ENCODE peak calls at places on chromosomes 1 and 21, in seven cellular contexts. A, Z, E, M, Q, C and V are unnamed samples.

GRCh38 chr21:41779659-41780058 is 12.8 kb upstream of the RIPK4 start:
- DNase-seq in Q (no peak), Z (no peak), C (no peak), A (no peak), E (no peak), M (no peak), V (no peak)

GRCh38 chr1:194474701-194475100 is 1288.3 kb upstream of the B3GALT2 start:
- DNase-seq in Q (no peak), Z (no peak), C (no peak), A (no peak), E (no peak), M (no peak), V (no peak)

GRCh38 chr1:56142301-56142700 is 437.1 kb downstream of the PLPP3 start:
- DNase-seq in Z (no peak), A (no peak), M (no peak), E (no peak), Q (no peak), C (no peak), V (no peak)

GRCh38 chr1:153356392-153357075 is 1.1 kb upstream of the S100A9 start:
- DNase-seq in M (no peak), Z (no peak), A (no peak), Q (no peak), E (no peak), C (no peak), V (no peak)

GRCh38 chr1:34872133-34872503 is 12.6 kb upstream of the SMIM12 start:
- DNase-seq in M (no peak), Z (no peak), A (no peak), Q (no peak), C (no peak), E (no peak), V (no peak)

GRCh38 chr1:208497866-208498541 is 253.8 kb upstream of the PLXNA2 start:
- DNase-seq in A (no peak), Z (no peak), C (no peak), Q (no peak), M (no peak), E (no peak), V (no peak)

GRCh38 chr1:84823991-84824390 is 69.0 kb downstream of the LPAR3 start:
- DNase-seq in C (no peak), E (no peak), M (no peak), Z (no peak), A (no peak), Q (no peak), V (no peak)

GRCh38 chr1:235640580-235640979 is 9.0 kb downstream of the GNG4 start:
- DNase-seq in Q (no peak), E (no peak), A (no peak), M (no peak), Z (no peak), C (no peak), V (no peak)

GRCh38 chr21:36722370-36723368 is 23.8 kb downstream of the SIM2 start:
- DNase-seq in C (no peak), Q (no peak), A (no peak), Z (no peak), E (no peak), M (no peak), V (peak; percentile 7)

DNA sequence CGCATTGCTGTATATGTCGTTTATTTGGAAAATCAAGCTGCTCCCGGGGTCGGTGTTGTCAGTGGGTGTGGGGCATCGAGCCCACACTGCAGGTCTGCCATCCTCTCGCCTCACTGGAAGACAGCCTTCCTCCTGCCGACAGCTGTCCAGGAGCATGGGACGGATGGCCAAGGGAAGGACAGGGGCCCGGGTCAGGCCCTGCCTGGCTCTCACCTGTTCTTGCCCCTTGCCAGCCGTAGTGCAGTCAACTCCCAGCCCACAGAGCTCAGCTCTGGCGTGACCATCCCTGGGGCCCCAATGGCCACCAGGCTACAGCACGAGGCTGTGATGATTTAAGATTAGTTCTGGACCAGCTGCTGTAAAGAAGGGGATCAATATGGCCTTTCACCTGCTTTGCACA is 86.9 kb upstream of the ACTL8 start:
- DNase-seq in Z (no peak), E (no peak), M (no peak), C (no peak), Q (no peak), A (no peak), V (no peak)
- H3K36me3 ChIP-seq in Z (peaks cover 35% of the 10 kb centered on the region), E (peaks cover 4% of the 10 kb centered on the region), M (peaks cover 19% of the 10 kb centered on the region), C (no peaks in the 10 kb centered on the region), Q (no peaks in the 10 kb centered on the region), A (peaks cover 15% of the 10 kb centered on the region), V (peaks cover 19% of the 10 kb centered on the region)

GRCh38 chr1:185856482-185856881 is 122.3 kb downstream of the HMCN1 start:
- DNase-seq in Z (no peak), C (no peak), Q (no peak), E (no peak), A (no peak), M (no peak), V (no peak)
- H3K4me1 ChIP-seq in Z (no peaks in the 10 kb centered on the region), C (no peaks in the 10 kb centered on the region), Q (no peaks in the 10 kb centered on the region), E (peaks cover 9% of the 10 kb centered on the region), A (peaks cover 7% of the 10 kb centered on the region), M (no peaks in the 10 kb centered on the region), V (no peaks in the 10 kb centered on the region)

GRCh38 chr1:173560300-173560699 is 42.6 kb downstream of the SLC9C2 start:
- DNase-seq in Z (no peak), M (no peak), E (no peak), A (no peak), Q (no peak), C (no peak), V (no peak)

GRCh38 chr1:173561263-173561662 is 41.6 kb downstream of the SLC9C2 start:
- DNase-seq in A (no peak), Q (no peak), M (no peak), C (no peak), E (no peak), Z (no peak), V (no peak)

GRCh38 chr1:173568483-173568882 is 34.4 kb downstream of the SLC9C2 start:
- DNase-seq in A (no peak), C (no peak), M (no peak), Z (no peak), E (no peak), Q (no peak), V (no peak)

GRCh38 chr1:173562813-173563212 is 40.1 kb downstream of the SLC9C2 start:
- DNase-seq in Z (no peak), A (no peak), E (peak; percentile 58), C (no peak), Q (no peak), M (no peak), V (no peak)
- TF ChIP-seq CTCF in Z (no peak), A (no peak), E (peak; percentile 21), C (no peak), Q (no peak), M (peak; percentile 36), V (no peak)

DNA sequence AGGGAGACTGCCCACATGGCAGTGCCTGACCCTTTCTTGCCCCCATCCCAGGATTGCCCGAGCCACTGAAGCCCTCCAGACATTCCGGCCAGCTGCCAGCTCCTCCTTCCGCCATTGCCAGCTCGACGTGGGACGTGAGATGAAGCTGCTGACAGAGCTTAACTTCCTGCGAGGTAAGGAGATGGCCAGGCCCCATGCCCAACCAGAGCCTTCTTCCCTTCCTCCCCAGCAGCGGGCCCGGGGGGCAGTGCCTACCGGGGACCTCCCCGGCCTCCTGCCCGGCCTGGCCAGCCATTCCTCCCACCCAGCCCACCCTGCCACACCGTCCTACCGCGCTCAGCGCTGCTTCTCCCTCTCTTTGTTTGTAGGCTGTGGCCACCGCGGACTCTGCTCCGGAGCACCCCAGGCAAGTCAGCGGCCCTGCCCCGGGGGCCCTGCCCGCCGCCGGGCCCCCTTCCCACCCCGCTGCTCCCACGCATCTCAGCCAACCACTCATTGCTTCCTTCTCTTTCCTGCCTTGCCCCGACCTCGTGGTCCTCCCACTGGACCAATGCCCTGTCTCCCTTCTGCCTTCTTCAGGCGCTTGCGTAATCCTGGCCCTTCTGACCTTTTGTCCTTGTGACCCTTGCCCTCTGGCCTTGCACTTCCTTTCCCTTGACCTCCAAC is 4.9 kb downstream of the TRIM46 start:
- DNase-seq in Z (no peak), M (no peak), C (peak; percentile 35), A (no peak), E (no peak), Q (no peak), V (peak; percentile 10)
- H3K36me3 ChIP-seq in Z (no peaks in the 10 kb centered on the region), M (peaks cover 34% of the 10 kb centered on the region), C (no peaks in the 10 kb centered on the region), A (no peaks in the 10 kb centered on the region), E (peaks cover 20% of the 10 kb centered on the region), Q (no peaks in the 10 kb centered on the region), V (no peaks in the 10 kb centered on the region)

DNA sequence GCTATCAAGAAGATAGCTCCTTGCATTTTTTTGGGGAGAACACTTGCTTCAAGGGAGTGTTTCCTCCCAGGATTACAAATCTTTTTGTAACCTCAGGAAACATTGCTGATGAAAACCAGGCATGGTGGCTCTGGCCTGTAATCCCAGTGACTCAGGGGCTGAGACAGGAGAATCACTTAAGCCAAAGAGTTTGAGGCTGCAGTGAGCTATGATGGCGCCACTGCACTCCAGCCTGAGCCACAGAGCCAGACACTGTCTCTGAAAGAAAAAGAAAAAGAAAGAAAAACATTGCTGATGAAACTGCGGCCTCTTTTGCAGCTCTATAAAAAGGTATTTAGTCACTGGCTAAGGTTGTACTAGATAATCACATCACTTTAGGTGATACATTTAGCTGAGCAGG is 7.3 kb downstream of the RNU1-2 start:
- DNase-seq in C (no peak), Z (peak; percentile 52), Q (peak; percentile 29), A (peak; percentile 28), M (no peak), E (no peak), V (no peak)
- H3K4me1 ChIP-seq in C (peaks cover 10% of the 10 kb centered on the region), Z (peaks cover 5% of the 10 kb centered on the region), Q (peaks cover 67% of the 10 kb centered on the region), A (peaks cover 17% of the 10 kb centered on the region), M (no peaks in the 10 kb centered on the region), E (peaks cover 9% of the 10 kb centered on the region), V (peaks cover 13% of the 10 kb centered on the region)

GRCh38 chr1:33343539-33343938 is 22.6 kb upstream of the A3GALT2 start:
- DNase-seq in A (no peak), M (no peak), C (peak; percentile 54), E (no peak), Z (peak; percentile 80), Q (no peak), V (no peak)

GRCh38 chr1:33339413-33339812 is 18.5 kb upstream of the A3GALT2 start:
- DNase-seq in E (no peak), Z (peak; percentile 43), Q (no peak), C (peak; percentile 77), A (no peak), M (no peak), V (no peak)

GRCh38 chr1:33341190-33341589 is 20.3 kb upstream of the A3GALT2 start:
- DNase-seq in M (no peak), E (no peak), A (no peak), Q (no peak), Z (no peak), C (no peak), V (no peak)

GRCh38 chr1:33344896-33345295 is 24.0 kb upstream of the A3GALT2 start:
- DNase-seq in A (no peak), Z (no peak), C (no peak), M (no peak), E (no peak), Q (no peak), V (no peak)

GRCh38 chr1:33342041-33342723 is 21.3 kb upstream of the A3GALT2 start:
- DNase-seq in C (peak; percentile 92), E (peak; percentile 65), A (no peak), Z (peak; percentile 57), Q (peak; percentile 13), M (peak; percentile 77), V (peak; percentile 92)
- TF ChIP-seq CTCF in C (peak; percentile 11), E (no peak), A (no peak), Z (no peak), Q (no peak), M (no peak), V (peak; percentile 14)